ENCODE peak calls at places on chromosome 7, in five cellular contexts. L, C, D, J and B are unnamed samples.

GRCh38 chr7:140082770-140083169 is 20.0 kb upstream of the PARP12 start:
- DNase-seq in L (no peak), C (no peak), D (no peak), J (no peak), B (no peak)

GRCh38 chr7:17535776-17536175 is 237.3 kb downstream of the AHR start:
- DNase-seq in L (no peak), C (no peak), D (no peak), J (no peak), B (no peak)

GRCh38 chr7:131336956-131337355 is 9.3 kb downstream of the MKLN1 start:
- DNase-seq in L (no peak), C (no peak), D (no peak), J (no peak), B (no peak)

GRCh38 chr7:48077438-48077837 is 11.6 kb upstream of the UPP1 start:
- DNase-seq in L (no peak), C (no peak), D (no peak), J (no peak), B (no peak)

GRCh38 chr7:64793106-64793755 is 997 bp upstream of the ZNF138 start:
- DNase-seq in L (no peak), C (no peak), D (no peak), J (no peak), B (no peak)

GRCh38 chr7:46680147-46680546 is 759.1 kb upstream of the IGFBP3 start:
- DNase-seq in L (no peak), C (no peak), D (no peak), J (no peak), B (no peak)

GRCh38 chr7:85041599-85042216 is 145.1 kb downstream of the SEMA3D start:
- DNase-seq in L (peak; percentile 85), C (peak; percentile 52), D (peak; percentile 63), J (peak; percentile 65), B (peak; percentile 33)

GRCh38 chr7:159033473-159033825 is 111.2 kb downstream of the VIPR2 start:
- DNase-seq in L (no peak), C (no peak), D (no peak), J (no peak), B (no peak)

GRCh38 chr7:82678259-82678658 is 234.7 kb upstream of the CACNA2D1 start:
- DNase-seq in L (no peak), C (no peak), D (no peak), J (no peak), B (no peak)

GRCh38 chr7:110839866-110840265 is 251.1 kb upstream of the LRRN3 start:
- DNase-seq in L (no peak), C (no peak), D (peak; percentile 26), J (no peak), B (no peak)